ENCODE peak calls at places on chromosomes 2 and 18, in eight cellular contexts. One of them, this sample, is unnamed.

GRCh38 chr2:23330214-23330613 is 54.8 kb upstream of the KLHL29 start:
- DNase-seq in stimulated activated naive CD8-positive, alpha-beta T cell treated with anti-CD3 and anti-CD28 coated beads, Interleukin-15, amount 100 ng/mL, for 72 hours: no peak
- DNase-seq in amniotic stem cell: no peak
- DNase-seq in activated effector memory CD4-positive, alpha-beta T cell treated with Interleukin-2 at 50 U/mL for 16 hours: no peak
- DNase-seq in Caki2: no peak
- DNase-seq in stomach: no peak
- DNase-seq in cerebellum: no peak
- DNase-seq in K562: peak
- DNase-seq in this sample: no peak

GRCh38 chr2:179861027-179861776 is at the start of gene ZNF385B:
- DNase-seq in Caki2: peak
- DNase-seq in stimulated activated naive CD8-positive, alpha-beta T cell treated with anti-CD3 and anti-CD28 coated beads, Interleukin-15, amount 100 ng/mL, for 72 hours: no peak
- DNase-seq in stomach: no peak
- DNase-seq in K562: no peak
- DNase-seq in activated effector memory CD4-positive, alpha-beta T cell treated with Interleukin-2 at 50 U/mL for 16 hours: no peak
- DNase-seq in amniotic stem cell: no peak
- DNase-seq in cerebellum: peak
- DNase-seq in this sample: peak

GRCh38 chr2:1788478-1788959 is 44.2 kb upstream of the PXDN start:
- DNase-seq in Caki2: no peak
- DNase-seq in stomach: no peak
- DNase-seq in cerebellum: no peak
- DNase-seq in stimulated activated naive CD8-positive, alpha-beta T cell treated with anti-CD3 and anti-CD28 coated beads, Interleukin-15, amount 100 ng/mL, for 72 hours: no peak
- DNase-seq in activated effector memory CD4-positive, alpha-beta T cell treated with Interleukin-2 at 50 U/mL for 16 hours: no peak
- DNase-seq in amniotic stem cell: no peak
- DNase-seq in K562: no peak
- DNase-seq in this sample: peak

GRCh38 chr2:112055833-112056625 is 960 bp downstream of the TMEM87B start:
- DNase-seq in activated effector memory CD4-positive, alpha-beta T cell treated with Interleukin-2 at 50 U/mL for 16 hours: peak
- DNase-seq in amniotic stem cell: peak
- DNase-seq in K562: peak
- DNase-seq in stomach: peak
- DNase-seq in stimulated activated naive CD8-positive, alpha-beta T cell treated with anti-CD3 and anti-CD28 coated beads, Interleukin-15, amount 100 ng/mL, for 72 hours: no peak
- DNase-seq in cerebellum: peak
- DNase-seq in Caki2: peak
- DNase-seq in this sample: peak

GRCh38 chr2:209713219-209713618 is 58.4 kb upstream of the UNC80 start:
- DNase-seq in amniotic stem cell: no peak
- DNase-seq in stomach: no peak
- DNase-seq in stimulated activated naive CD8-positive, alpha-beta T cell treated with anti-CD3 and anti-CD28 coated beads, Interleukin-15, amount 100 ng/mL, for 72 hours: no peak
- DNase-seq in K562: no peak
- DNase-seq in cerebellum: no peak
- DNase-seq in activated effector memory CD4-positive, alpha-beta T cell treated with Interleukin-2 at 50 U/mL for 16 hours: no peak
- DNase-seq in Caki2: no peak
- DNase-seq in this sample: no peak

GRCh38 chr2:207073791-207074678 is 91.7 kb downstream of the KLF7 start:
- DNase-seq in Caki2: no peak
- DNase-seq in activated effector memory CD4-positive, alpha-beta T cell treated with Interleukin-2 at 50 U/mL for 16 hours: peak
- DNase-seq in amniotic stem cell: no peak
- DNase-seq in cerebellum: no peak
- DNase-seq in stimulated activated naive CD8-positive, alpha-beta T cell treated with anti-CD3 and anti-CD28 coated beads, Interleukin-15, amount 100 ng/mL, for 72 hours: peak
- DNase-seq in K562: no peak
- DNase-seq in stomach: no peak
- DNase-seq in this sample: peak

GRCh38 chr18:3466051-3466450 is 16.1 kb downstream of the TGIF1 start:
- DNase-seq in amniotic stem cell: no peak
- DNase-seq in activated effector memory CD4-positive, alpha-beta T cell treated with Interleukin-2 at 50 U/mL for 16 hours: no peak
- DNase-seq in Caki2: peak
- DNase-seq in cerebellum: no peak
- DNase-seq in K562: no peak
- DNase-seq in stomach: no peak
- DNase-seq in stimulated activated naive CD8-positive, alpha-beta T cell treated with anti-CD3 and anti-CD28 coated beads, Interleukin-15, amount 100 ng/mL, for 72 hours: no peak
- DNase-seq in this sample: no peak

GRCh38 chr18:824179-824578 is 12.1 kb upstream of the YES1 start:
- DNase-seq in stomach: no peak
- DNase-seq in activated effector memory CD4-positive, alpha-beta T cell treated with Interleukin-2 at 50 U/mL for 16 hours: no peak
- DNase-seq in K562: no peak
- DNase-seq in amniotic stem cell: no peak
- DNase-seq in Caki2: no peak
- DNase-seq in cerebellum: no peak
- DNase-seq in stimulated activated naive CD8-positive, alpha-beta T cell treated with anti-CD3 and anti-CD28 coated beads, Interleukin-15, amount 100 ng/mL, for 72 hours: no peak
- DNase-seq in this sample: no peak

GRCh38 chr2:46275995-46276394 is 21.2 kb upstream of the EPAS1 start:
- DNase-seq in stimulated activated naive CD8-positive, alpha-beta T cell treated with anti-CD3 and anti-CD28 coated beads, Interleukin-15, amount 100 ng/mL, for 72 hours: peak
- DNase-seq in activated effector memory CD4-positive, alpha-beta T cell treated with Interleukin-2 at 50 U/mL for 16 hours: no peak
- DNase-seq in amniotic stem cell: no peak
- DNase-seq in Caki2: no peak
- DNase-seq in cerebellum: no peak
- DNase-seq in K562: no peak
- DNase-seq in stomach: no peak
- DNase-seq in this sample: peak

GRCh38 chr18:11512096-11513030 is 97.0 kb upstream of the SLC35G4 start:
- DNase-seq in amniotic stem cell: no peak
- DNase-seq in cerebellum: no peak
- DNase-seq in K562: no peak
- DNase-seq in stomach: no peak
- DNase-seq in stimulated activated naive CD8-positive, alpha-beta T cell treated with anti-CD3 and anti-CD28 coated beads, Interleukin-15, amount 100 ng/mL, for 72 hours: no peak
- DNase-seq in activated effector memory CD4-positive, alpha-beta T cell treated with Interleukin-2 at 50 U/mL for 16 hours: no peak
- DNase-seq in Caki2: peak
- DNase-seq in this sample: no peak

GRCh38 chr18:3046216-3046808 is 33.4 kb upstream of the LPIN2 start:
- DNase-seq in amniotic stem cell: no peak
- DNase-seq in stomach: no peak
- DNase-seq in Caki2: no peak
- DNase-seq in K562: no peak
- DNase-seq in cerebellum: no peak
- DNase-seq in activated effector memory CD4-positive, alpha-beta T cell treated with Interleukin-2 at 50 U/mL for 16 hours: no peak
- DNase-seq in stimulated activated naive CD8-positive, alpha-beta T cell treated with anti-CD3 and anti-CD28 coated beads, Interleukin-15, amount 100 ng/mL, for 72 hours: peak
- DNase-seq in this sample: no peak

GRCh38 chr2:69683170-69683971 is 39.8 kb upstream of the AAK1 start:
- DNase-seq in Caki2: no peak
- DNase-seq in cerebellum: no peak
- DNase-seq in stomach: no peak
- DNase-seq in activated effector memory CD4-positive, alpha-beta T cell treated with Interleukin-2 at 50 U/mL for 16 hours: no peak
- DNase-seq in stimulated activated naive CD8-positive, alpha-beta T cell treated with anti-CD3 and anti-CD28 coated beads, Interleukin-15, amount 100 ng/mL, for 72 hours: no peak
- DNase-seq in K562: peak
- DNase-seq in amniotic stem cell: no peak
- DNase-seq in this sample: no peak

GRCh38 chr2:172334988-172335387 is 92.4 kb upstream of the ITGA6 start:
- DNase-seq in K562: no peak
- DNase-seq in Caki2: no peak
- DNase-seq in stomach: no peak
- DNase-seq in activated effector memory CD4-positive, alpha-beta T cell treated with Interleukin-2 at 50 U/mL for 16 hours: no peak
- DNase-seq in stimulated activated naive CD8-positive, alpha-beta T cell treated with anti-CD3 and anti-CD28 coated beads, Interleukin-15, amount 100 ng/mL, for 72 hours: no peak
- DNase-seq in amniotic stem cell: no peak
- DNase-seq in cerebellum: no peak
- DNase-seq in this sample: no peak

GRCh38 chr2:233094614-233095013 is 34.5 kb downstream of the INPP5D start:
- DNase-seq in stimulated activated naive CD8-positive, alpha-beta T cell treated with anti-CD3 and anti-CD28 coated beads, Interleukin-15, amount 100 ng/mL, for 72 hours: no peak
- DNase-seq in K562: no peak
- DNase-seq in amniotic stem cell: no peak
- DNase-seq in cerebellum: no peak
- DNase-seq in activated effector memory CD4-positive, alpha-beta T cell treated with Interleukin-2 at 50 U/mL for 16 hours: no peak
- DNase-seq in Caki2: no peak
- DNase-seq in stomach: no peak
- DNase-seq in this sample: peak

GRCh38 chr2:237258146-237258545 is 155.8 kb downstream of the COL6A3 start:
- DNase-seq in cerebellum: no peak
- DNase-seq in activated effector memory CD4-positive, alpha-beta T cell treated with Interleukin-2 at 50 U/mL for 16 hours: no peak
- DNase-seq in amniotic stem cell: no peak
- DNase-seq in stimulated activated naive CD8-positive, alpha-beta T cell treated with anti-CD3 and anti-CD28 coated beads, Interleukin-15, amount 100 ng/mL, for 72 hours: no peak
- DNase-seq in Caki2: no peak
- DNase-seq in stomach: no peak
- DNase-seq in K562: no peak
- DNase-seq in this sample: no peak

GRCh38 chr2:222000326-222000725 is 298.5 kb downstream of the PAX3 start:
- DNase-seq in stimulated activated naive CD8-positive, alpha-beta T cell treated with anti-CD3 and anti-CD28 coated beads, Interleukin-15, amount 100 ng/mL, for 72 hours: no peak
- DNase-seq in K562: no peak
- DNase-seq in stomach: no peak
- DNase-seq in activated effector memory CD4-positive, alpha-beta T cell treated with Interleukin-2 at 50 U/mL for 16 hours: no peak
- DNase-seq in Caki2: peak
- DNase-seq in amniotic stem cell: no peak
- DNase-seq in cerebellum: no peak
- DNase-seq in this sample: no peak

GRCh38 chr2:9108210-9108967 is 98.2 kb upstream of the ASAP2 start:
- DNase-seq in cerebellum: no peak
- DNase-seq in activated effector memory CD4-positive, alpha-beta T cell treated with Interleukin-2 at 50 U/mL for 16 hours: no peak
- DNase-seq in stomach: no peak
- DNase-seq in amniotic stem cell: no peak
- DNase-seq in Caki2: no peak
- DNase-seq in stimulated activated naive CD8-positive, alpha-beta T cell treated with anti-CD3 and anti-CD28 coated beads, Interleukin-15, amount 100 ng/mL, for 72 hours: no peak
- DNase-seq in K562: no peak
- DNase-seq in this sample: no peak

GRCh38 chr2:138415891-138416494 is 85.6 kb upstream of the SPOPL start:
- DNase-seq in stimulated activated naive CD8-positive, alpha-beta T cell treated with anti-CD3 and anti-CD28 coated beads, Interleukin-15, amount 100 ng/mL, for 72 hours: no peak
- DNase-seq in cerebellum: no peak
- DNase-seq in stomach: no peak
- DNase-seq in amniotic stem cell: no peak
- DNase-seq in K562: no peak
- DNase-seq in Caki2: no peak
- DNase-seq in activated effector memory CD4-positive, alpha-beta T cell treated with Interleukin-2 at 50 U/mL for 16 hours: no peak
- DNase-seq in this sample: no peak

GRCh38 chr18:33578371-33579146 is 540 bp downstream of the ASXL3 start:
- DNase-seq in Caki2: no peak
- DNase-seq in cerebellum: peak
- DNase-seq in activated effector memory CD4-positive, alpha-beta T cell treated with Interleukin-2 at 50 U/mL for 16 hours: no peak
- DNase-seq in stimulated activated naive CD8-positive, alpha-beta T cell treated with anti-CD3 and anti-CD28 coated beads, Interleukin-15, amount 100 ng/mL, for 72 hours: no peak
- DNase-seq in stomach: peak
- DNase-seq in K562: no peak
- DNase-seq in amniotic stem cell: no peak
- DNase-seq in this sample: peak

GRCh38 chr18:48375150-48375790 is 33.9 kb downstream of the ZBTB7C start:
- DNase-seq in K562: no peak
- DNase-seq in stomach: no peak
- DNase-seq in amniotic stem cell: no peak
- DNase-seq in Caki2: no peak
- DNase-seq in cerebellum: no peak
- DNase-seq in activated effector memory CD4-positive, alpha-beta T cell treated with Interleukin-2 at 50 U/mL for 16 hours: no peak
- DNase-seq in stimulated activated naive CD8-positive, alpha-beta T cell treated with anti-CD3 and anti-CD28 coated beads, Interleukin-15, amount 100 ng/mL, for 72 hours: no peak
- DNase-seq in this sample: peak

GRCh38 chr2:48175254-48175653 is 269.0 kb upstream of the FBXO11 start:
- DNase-seq in stomach: no peak
- DNase-seq in Caki2: no peak
- DNase-seq in stimulated activated naive CD8-positive, alpha-beta T cell treated with anti-CD3 and anti-CD28 coated beads, Interleukin-15, amount 100 ng/mL, for 72 hours: no peak
- DNase-seq in K562: no peak
- DNase-seq in cerebellum: no peak
- DNase-seq in amniotic stem cell: no peak
- DNase-seq in activated effector memory CD4-positive, alpha-beta T cell treated with Interleukin-2 at 50 U/mL for 16 hours: no peak
- DNase-seq in this sample: no peak

GRCh38 chr2:14745288-14746076 is 113.0 kb downstream of the LRATD1 start:
- DNase-seq in stomach: no peak
- DNase-seq in amniotic stem cell: no peak
- DNase-seq in K562: no peak
- DNase-seq in cerebellum: no peak
- DNase-seq in Caki2: no peak
- DNase-seq in stimulated activated naive CD8-positive, alpha-beta T cell treated with anti-CD3 and anti-CD28 coated beads, Interleukin-15, amount 100 ng/mL, for 72 hours: no peak
- DNase-seq in activated effector memory CD4-positive, alpha-beta T cell treated with Interleukin-2 at 50 U/mL for 16 hours: no peak
- DNase-seq in this sample: no peak

GRCh38 chr2:21103274-21103891 is 20.4 kb upstream of the TDRD15 start:
- DNase-seq in amniotic stem cell: no peak
- DNase-seq in Caki2: no peak
- DNase-seq in stimulated activated naive CD8-positive, alpha-beta T cell treated with anti-CD3 and anti-CD28 coated beads, Interleukin-15, amount 100 ng/mL, for 72 hours: no peak
- DNase-seq in K562: no peak
- DNase-seq in activated effector memory CD4-positive, alpha-beta T cell treated with Interleukin-2 at 50 U/mL for 16 hours: no peak
- DNase-seq in cerebellum: no peak
- DNase-seq in stomach: no peak
- DNase-seq in this sample: no peak

GRCh38 chr2:6452702-6453481 is 412.8 kb downstream of the CMPK2 start:
- DNase-seq in amniotic stem cell: no peak
- DNase-seq in activated effector memory CD4-positive, alpha-beta T cell treated with Interleukin-2 at 50 U/mL for 16 hours: no peak
- DNase-seq in Caki2: no peak
- DNase-seq in stimulated activated naive CD8-positive, alpha-beta T cell treated with anti-CD3 and anti-CD28 coated beads, Interleukin-15, amount 100 ng/mL, for 72 hours: no peak
- DNase-seq in stomach: no peak
- DNase-seq in K562: no peak
- DNase-seq in cerebellum: no peak
- DNase-seq in this sample: no peak

GRCh38 chr2:146874260-146874658 is 970.6 kb upstream of the ACVR2A start:
- DNase-seq in amniotic stem cell: no peak
- DNase-seq in cerebellum: no peak
- DNase-seq in stimulated activated naive CD8-positive, alpha-beta T cell treated with anti-CD3 and anti-CD28 coated beads, Interleukin-15, amount 100 ng/mL, for 72 hours: no peak
- DNase-seq in activated effector memory CD4-positive, alpha-beta T cell treated with Interleukin-2 at 50 U/mL for 16 hours: no peak
- DNase-seq in K562: no peak
- DNase-seq in Caki2: peak
- DNase-seq in stomach: peak
- DNase-seq in this sample: no peak

GRCh38 chr18:59514193-59514592 is 155.1 kb upstream of the LMAN1 start:
- DNase-seq in stimulated activated naive CD8-positive, alpha-beta T cell treated with anti-CD3 and anti-CD28 coated beads, Interleukin-15, amount 100 ng/mL, for 72 hours: no peak
- DNase-seq in activated effector memory CD4-positive, alpha-beta T cell treated with Interleukin-2 at 50 U/mL for 16 hours: no peak
- DNase-seq in Caki2: peak
- DNase-seq in K562: no peak
- DNase-seq in stomach: no peak
- DNase-seq in cerebellum: peak
- DNase-seq in amniotic stem cell: peak
- DNase-seq in this sample: peak

GRCh38 chr2:228689049-228689448 is 507.6 kb upstream of the SPHKAP start:
- DNase-seq in K562: no peak
- DNase-seq in stimulated activated naive CD8-positive, alpha-beta T cell treated with anti-CD3 and anti-CD28 coated beads, Interleukin-15, amount 100 ng/mL, for 72 hours: no peak
- DNase-seq in stomach: no peak
- DNase-seq in cerebellum: no peak
- DNase-seq in activated effector memory CD4-positive, alpha-beta T cell treated with Interleukin-2 at 50 U/mL for 16 hours: no peak
- DNase-seq in amniotic stem cell: no peak
- DNase-seq in Caki2: no peak
- DNase-seq in this sample: no peak

GRCh38 chr2:130807659-130808385 is 28.9 kb upstream of the ARHGEF4 start:
- DNase-seq in amniotic stem cell: no peak
- DNase-seq in activated effector memory CD4-positive, alpha-beta T cell treated with Interleukin-2 at 50 U/mL for 16 hours: no peak
- DNase-seq in stomach: no peak
- DNase-seq in stimulated activated naive CD8-positive, alpha-beta T cell treated with anti-CD3 and anti-CD28 coated beads, Interleukin-15, amount 100 ng/mL, for 72 hours: no peak
- DNase-seq in Caki2: peak
- DNase-seq in cerebellum: no peak
- DNase-seq in K562: no peak
- DNase-seq in this sample: no peak

GRCh38 chr2:175180701-175181103 is 808 bp downstream of the ATP5MC3 start:
- DNase-seq in stimulated activated naive CD8-positive, alpha-beta T cell treated with anti-CD3 and anti-CD28 coated beads, Interleukin-15, amount 100 ng/mL, for 72 hours: peak
- DNase-seq in K562: peak
- DNase-seq in Caki2: no peak
- DNase-seq in cerebellum: peak
- DNase-seq in activated effector memory CD4-positive, alpha-beta T cell treated with Interleukin-2 at 50 U/mL for 16 hours: peak
- DNase-seq in stomach: peak
- DNase-seq in amniotic stem cell: peak
- DNase-seq in this sample: no peak

This sample was measured in aorta.